ENCODE peak calls at places on chromosome 10, in nine cellular contexts. U is vagina, I is adrenal gland, E is GM06990, L is K562, D is IMR-90, S is thoracic aorta, Z is pancreas, N is left ventricle myocardium inferior. Y is an unnamed sample. For H3K27me3 and H3K36me3, the result is how much of the 10 kb centered on the place peaks cover.

GRCh38 chr10:114081911-114082583 is 38.4 kb downstream of the ADRB1 start:
- DNase-seq in E (no peak), I (no peak), N (no peak), D (no peak), S (no peak), Z (no peak), L (no peak), U (no peak), Y (no peak)

GRCh38 chr10:88147000-88147798 is 283.8 kb downstream of the PTEN start:
- DNase-seq in Z (no peak), D (no peak), I (peak), N (peak), L (no peak), E (no peak), S (no peak), U (no peak), Y (no peak)

GRCh38 chr10:79241990-79242619 is 105.2 kb upstream of the PPIF start:
- DNase-seq in U (no peak), E (peak), D (peak), I (peak), Z (peak), L (no peak), N (peak), S (no peak), Y (peak)

GRCh38 chr10:12589789-12590188 is 240.4 kb downstream of the CAMK1D start:
- DNase-seq in U (no peak), Z (no peak), D (no peak), S (no peak), N (no peak), L (no peak), E (no peak), I (no peak), Y (no peak)

GRCh38 chr10:71888623-71889387 is 37.8 kb upstream of the PSAP start:
- DNase-seq in S (peak), E (peak), Z (peak), I (peak), L (peak), U (no peak), N (peak), D (peak), Y (peak)

GRCh38 chr10:132787253-132788179 is 1.6 kb upstream of the NKX6-2 start:
- DNase-seq in I (no peak), L (no peak), D (no peak), Z (no peak), U (no peak), E (no peak), N (no peak), S (no peak), Y (peak)

GRCh38 chr10:91590904-91591791 is 41.7 kb downstream of the PPP1R3C start:
- DNase-seq in I (peak), S (no peak), N (peak), E (no peak), D (peak), Z (peak), U (no peak), L (peak), Y (peak)

GRCh38 chr10:93379366-93380042 is 102.6 kb downstream of the MYOF start:
- DNase-seq in L (no peak), E (no peak), N (no peak), D (peak), I (no peak), Z (no peak), S (no peak), U (no peak), Y (peak)

GRCh38 chr10:47287365-47287802 is 12.6 kb upstream of the GDF10 start:
- DNase-seq in L (no peak), D (no peak), I (no peak), N (peak), S (no peak), E (no peak), Z (peak), U (no peak), Y (no peak)

GRCh38 chr10:12614390-12615003 is 265.1 kb downstream of the CAMK1D start:
- DNase-seq in U (no peak), D (no peak), E (no peak), S (no peak), Z (no peak), I (no peak), L (no peak), N (no peak), Y (no peak)

GRCh38 chr10:113131611-113132330 is 181.7 kb downstream of the TCF7L2 start:
- DNase-seq in I (no peak), E (no peak), D (peak), L (no peak), S (no peak), U (no peak), N (no peak), Z (no peak), Y (no peak)

GRCh38 chr10:96648297-96648696 is 61.5 kb upstream of the TM9SF3 start:
- DNase-seq in L (no peak), S (no peak), N (no peak), Z (no peak), D (no peak), I (no peak), U (no peak), E (no peak), Y (no peak)

GRCh38 chr10:77386833-77387232 is 250.8 kb downstream of the KCNMA1 start:
- DNase-seq in E (no peak), L (no peak), D (peak), U (no peak), N (no peak), S (no peak), I (no peak), Z (no peak), Y (no peak)

GRCh38 chr10:14486777-14487510 is 156.2 kb upstream of the FRMD4A start:
- DNase-seq in Z (no peak), I (no peak), D (peak), S (no peak), E (no peak), N (no peak), U (no peak), L (no peak), Y (peak)

GRCh38 chr10:101611506-101611905 is 23.4 kb downstream of the DPCD start:
- DNase-seq in E (no peak), L (peak), U (no peak), S (no peak), N (no peak), D (peak), Z (no peak), I (no peak), Y (peak)

GRCh38 chr10:54985732-54986131 is 184.7 kb upstream of the PCDH15 start:
- DNase-seq in D (no peak), N (no peak), Z (no peak), U (no peak), L (peak), S (no peak), I (no peak), E (no peak), Y (no peak)

GRCh38 chr10:15740261-15740660 is 20.5 kb upstream of the ITGA8 start:
- DNase-seq in S (no peak), L (no peak), N (no peak), E (no peak), U (no peak), I (no peak), D (no peak), Z (no peak), Y (no peak)

GRCh38 chr10:112963835-112964234 is 13.8 kb downstream of the TCF7L2 start:
- DNase-seq in N (no peak), L (peak), E (no peak), D (peak), I (no peak), Z (no peak), U (no peak), S (no peak), Y (peak)

GRCh38 chr10:8544057-8544380 is 489.5 kb downstream of the GATA3 start:
- DNase-seq in U (no peak), Z (no peak), I (no peak), S (no peak), E (no peak), D (no peak), L (no peak), N (no peak), Y (no peak)

GRCh38 chr10:46268076-46268881 is 18.5 kb upstream of the ANTXRL start:
- DNase-seq in L (no peak), I (no peak), Z (no peak), U (peak), E (no peak), S (no peak), D (no peak), N (no peak), Y (no peak)

GRCh38 chr10:52688906-52689305 is 83.7 kb downstream of the MBL2 start:
- DNase-seq in D (no peak), U (no peak), I (no peak), E (no peak), Z (no peak), S (no peak), N (no peak), L (no peak), Y (peak)

GRCh38 chr10:106320876-106321275 is 843.6 kb downstream of the SORCS1 start:
- DNase-seq in I (no peak), U (no peak), S (no peak), Z (peak), D (no peak), N (no peak), E (no peak), L (no peak), Y (no peak)

GRCh38 chr10:33335800-33336605 is 1.5 kb upstream of the NRP1 start:
- DNase-seq in L (no peak), I (peak), E (no peak), U (no peak), S (no peak), Z (peak), D (peak), N (peak), Y (peak)

GRCh38 chr10:13018171-13018570 is 16.7 kb upstream of the CCDC3 start:
- DNase-seq in E (no peak), L (peak), S (no peak), Z (no peak), I (no peak), U (no peak), D (peak), N (no peak), Y (no peak)

GRCh38 chr10:13614530-13615332 is 28.0 kb downstream of the PRPF18 start:
- DNase-seq in D (peak), I (no peak), U (no peak), S (no peak), N (no peak), L (no peak), E (no peak), Z (no peak), Y (no peak)

GRCh38 chr10:132134541-132135397 is 52.0 kb upstream of the DPYSL4 start:
- DNase-seq in N (peak), D (no peak), I (no peak), L (no peak), Z (peak), S (no peak), E (no peak), U (no peak), Y (no peak)

GRCh38 chr10:84525120-84525806 is 196.9 kb downstream of the CCSER2 start:
- DNase-seq in D (no peak), S (no peak), L (peak), N (no peak), U (no peak), E (no peak), I (no peak), Z (no peak), Y (no peak)

GRCh38 chr10:9800011-9800410 is 1217.7 kb upstream of the CELF2 start:
- DNase-seq in E (no peak), Z (no peak), S (no peak), U (no peak), N (no peak), L (no peak), D (no peak), I (no peak), Y (no peak)

GRCh38 chr10:61896854-61897661 is 4.4 kb upstream of the ARID5B start:
- DNase-seq in S (no peak), L (peak), Z (peak), I (peak), D (peak), E (peak), N (peak), U (no peak), Y (peak)

GRCh38 chr10:78991187-78991586 is 77.6 kb upstream of the ZMIZ1 start:
- DNase-seq in Z (no peak), L (no peak), U (no peak), E (peak), S (no peak), N (no peak), I (no peak), D (peak), Y (no peak)

GRCh38 chr10:37857287-37858211 is at the start of gene ZNF248:
- DNase-seq in S (peak), D (peak), U (peak), I (peak), N (peak), E (peak), Z (peak), L (peak), Y (peak)

GRCh38 chr10:93904901-93905300 is 11.1 kb downstream of the SLC35G1 start:
- DNase-seq in E (no peak), Z (peak), U (no peak), L (no peak), N (no peak), I (no peak), D (no peak), S (no peak), Y (no peak)

GRCh38 chr10:59079386-59080226 is 96.8 kb upstream of the PHYHIPL start:
- DNase-seq in L (no peak), U (no peak), S (no peak), I (peak), Z (no peak), E (no peak), N (no peak), D (peak), Y (no peak)

GRCh38 chr10:100883322-100883821 is 29.4 kb upstream of the SLF2 start:
- DNase-seq in I (no peak), S (no peak), L (no peak), N (no peak), E (no peak), U (no peak), Z (no peak), D (no peak), Y (no peak)

GRCh38 chr10:77157248-77158019 is 480.2 kb downstream of the KCNMA1 start:
- DNase-seq in I (no peak), D (no peak), L (no peak), U (no peak), N (no peak), S (no peak), Z (no peak), E (no peak), Y (no peak)

GRCh38 chr10:17200885-17201164 is 647 bp downstream of the TRDMT1 start:
- DNase-seq in Z (no peak), I (peak), U (no peak), S (no peak), D (peak), E (no peak), L (peak), N (peak), Y (peak)

GRCh38 chr10:74011762-74012161 is 13.8 kb downstream of the VCL start:
- DNase-seq in E (no peak), Z (no peak), U (no peak), S (peak), L (peak), N (no peak), D (peak), I (peak), Y (peak)

DNA sequence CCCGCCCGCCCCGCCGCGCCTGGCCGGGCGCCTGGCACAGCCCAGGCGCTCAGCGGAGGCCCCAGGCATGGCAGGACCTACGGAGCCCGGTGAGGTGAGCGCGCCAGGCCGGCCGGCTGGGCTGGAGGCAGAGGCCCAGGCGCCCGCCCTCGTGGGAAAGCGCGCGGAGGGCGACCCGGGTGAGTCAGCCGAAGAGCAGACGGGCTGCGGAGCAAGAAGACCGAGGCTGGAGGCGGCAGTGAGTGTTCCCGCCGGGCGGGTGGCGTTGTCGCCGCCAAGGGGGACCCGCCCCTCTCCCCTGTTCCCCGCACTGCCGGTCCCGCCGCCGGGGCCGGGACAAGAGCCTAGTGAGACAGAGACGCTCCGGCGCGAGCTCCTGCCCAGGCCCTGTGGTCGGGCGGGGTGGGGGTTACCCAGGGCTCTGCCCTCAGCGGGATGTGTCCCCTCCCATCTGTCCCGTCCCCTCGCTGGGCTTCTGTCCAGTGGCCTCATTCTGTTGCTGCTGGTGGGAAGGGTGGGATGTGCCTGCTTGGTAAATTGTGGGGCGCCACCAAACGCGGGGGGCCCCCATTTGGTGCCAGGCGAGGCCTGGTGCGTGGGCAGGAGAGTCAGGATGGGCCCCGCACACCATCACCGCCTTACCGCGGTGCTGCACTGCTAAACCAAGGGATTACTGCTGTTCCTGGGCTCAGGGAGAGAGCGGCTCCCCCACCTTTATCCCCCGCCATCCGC is 17.0 kb upstream of the NODAL start:
- DNase-seq in L (peak), E (no peak), Z (peak), I (peak), D (peak), S (peak), N (peak), U (no peak), Y (peak)
- H3K27me3 ChIP-seq in L (under half), E (under half), Z (under half), I (under half), D (under half), S (under half), N (under half), U (under half), Y (under half)

GRCh38 chr10:98310721-98311120 is 42.7 kb upstream of the LOXL4 start:
- DNase-seq in E (no peak), D (no peak), I (no peak), S (no peak), U (no peak), L (no peak), N (no peak), Z (no peak), Y (no peak)

GRCh38 chr10:98308602-98309365 is 40.8 kb upstream of the LOXL4 start:
- DNase-seq in L (peak), E (no peak), S (no peak), U (no peak), Z (no peak), I (no peak), D (no peak), N (no peak), Y (no peak)

GRCh38 chr10:98306501-98306900 is 38.5 kb upstream of the LOXL4 start:
- DNase-seq in U (no peak), D (no peak), N (no peak), S (no peak), E (no peak), Z (no peak), I (no peak), L (no peak), Y (no peak)

GRCh38 chr10:98309366-98310355 is 41.7 kb upstream of the LOXL4 start:
- DNase-seq in S (peak), D (peak), I (peak), N (peak), U (no peak), E (peak), L (peak), Z (peak), Y (peak)

GRCh38 chr10:98307916-98308315 is 39.9 kb upstream of the LOXL4 start:
- DNase-seq in E (no peak), N (no peak), I (no peak), U (no peak), Z (no peak), S (no peak), D (no peak), L (no peak), Y (no peak)
- H3K4me3 ChIP-seq in E (no peak), N (no peak), I (no peak), U (no peak), Z (no peak), S (no peak), D (no peak), L (no peak), Y (no peak)

GRCh38 chr10:3126741-3127342 is 45.7 kb downstream of the PITRM1 start:
- DNase-seq in I (peak), N (peak), D (no peak), E (no peak), Z (peak), U (no peak), L (no peak), S (no peak), Y (no peak)

GRCh38 chr10:3129581-3130340 is 42.8 kb downstream of the PITRM1 start:
- DNase-seq in E (no peak), S (no peak), I (no peak), U (no peak), L (no peak), Z (peak), N (no peak), D (no peak), Y (no peak)

GRCh38 chr10:3126249-3126648 is 46.3 kb downstream of the PITRM1 start:
- DNase-seq in N (no peak), L (no peak), I (no peak), Z (no peak), S (no peak), U (no peak), E (no peak), D (no peak), Y (no peak)

GRCh38 chr10:3128379-3129130 is 44.0 kb downstream of the PITRM1 start:
- DNase-seq in U (no peak), Z (no peak), L (no peak), S (no peak), I (no peak), E (no peak), D (no peak), N (no peak), Y (no peak)

GRCh38 chr10:3127921-3128320 is 44.7 kb downstream of the PITRM1 start:
- DNase-seq in Z (no peak), U (no peak), D (no peak), E (no peak), L (no peak), N (no peak), S (no peak), I (no peak), Y (no peak)
- H3K36me3 ChIP-seq in Z (under half), U (under half), D (half or more), E (under half), L (half or more), N (half or more), S (under half), I (under half), Y (under half)

DNA sequence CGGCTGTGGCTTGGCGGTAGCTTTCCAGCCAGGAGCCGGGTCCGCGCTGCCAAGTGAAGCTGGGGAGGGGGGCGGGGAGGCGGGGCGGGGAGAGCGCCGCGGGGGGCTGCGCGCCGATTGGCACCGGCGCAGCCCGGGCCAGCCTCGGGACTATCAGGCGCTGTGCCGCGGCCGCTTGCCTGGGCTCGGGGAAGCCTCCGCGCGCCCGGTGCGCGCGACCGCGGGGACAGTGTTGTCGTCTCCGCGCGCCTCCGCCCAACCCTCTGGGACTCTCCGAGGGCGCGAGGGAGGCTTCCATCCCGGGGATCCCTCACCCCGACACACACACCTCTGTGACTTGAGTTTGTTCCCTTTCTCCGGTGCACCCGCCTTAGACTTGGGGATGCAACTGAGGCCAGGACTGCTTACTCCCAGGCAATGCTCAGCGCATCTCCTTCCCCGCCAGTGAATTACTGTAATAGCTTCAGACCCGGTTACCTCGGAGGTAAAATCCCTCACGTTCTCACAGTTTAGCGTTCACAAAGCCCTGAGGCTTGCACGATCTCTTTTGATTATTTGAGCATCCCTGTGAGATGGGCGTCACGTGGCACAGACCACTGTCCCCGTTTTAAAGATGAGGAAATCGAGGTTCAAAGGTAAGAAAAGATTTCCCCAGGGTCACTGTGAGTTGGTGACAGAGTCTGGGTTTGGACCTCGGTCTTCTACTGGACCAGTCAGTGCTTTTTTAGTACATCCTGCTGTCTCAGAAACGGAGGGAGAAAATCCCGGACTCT is at the start of gene NKX1-2:
- DNase-seq in E (no peak), S (no peak), D (no peak), I (no peak), U (no peak), L (no peak), Z (no peak), N (no peak), Y (peak)
- H3K27me3 ChIP-seq in E (under half), S (under half), D (half or more), I (half or more), U (under half), L (under half), Z (under half), N (half or more), Y (under half)

Y was measured in MG63.